ENCODE peak calls at places on chromosomes 13 and 19, in five cellular contexts. T, W, S, Q and C are unnamed samples.

GRCh38 chr13:112065867-112066623 is 904 bp upstream of the SOX1 start:
- DNase-seq in T (no peak), W (no peak), S (no peak), Q (no peak), C (no peak)

GRCh38 chr19:9149976-9150375 is 9.8 kb downstream of the ZNF317 start:
- DNase-seq in T (no peak), W (no peak), S (no peak), Q (no peak), C (no peak)

GRCh38 chr13:106815545-106815944 is 247.6 kb upstream of the ARGLU1 start:
- DNase-seq in T (no peak), W (no peak), S (no peak), Q (no peak), C (no peak)

GRCh38 chr19:58555920-58556632 is 1.2 kb upstream of the CHMP2A start:
- DNase-seq in T (no peak), W (no peak), S (peak; percentile 29), Q (no peak), C (no peak)

GRCh38 chr13:51996660-51997059 is 14.6 kb downstream of the ATP7B start:
- DNase-seq in T (no peak), W (no peak), S (no peak), Q (no peak), C (no peak)

GRCh38 chr13:111609631-111610030 is 289.2 kb downstream of the TEX29 start:
- DNase-seq in T (no peak), W (no peak), S (no peak), Q (no peak), C (no peak)

GRCh38 chr13:32330438-32330837 is 15.1 kb downstream of the BRCA2 start:
- DNase-seq in T (no peak), W (no peak), S (no peak), Q (no peak), C (no peak)

GRCh38 chr19:57803265-57803593 is 11.5 kb downstream of the ZNF552 start:
- DNase-seq in T (no peak), W (no peak), S (no peak), Q (no peak), C (no peak)

GRCh38 chr13:27309967-27310598 is 39.5 kb downstream of the RASL11A start:
- DNase-seq in T (no peak), W (no peak), S (no peak), Q (no peak), C (no peak)

GRCh38 chr19:46886546-46887239 is 25.9 kb downstream of the ARHGAP35 start:
- DNase-seq in T (no peak), W (no peak), S (no peak), Q (no peak), C (no peak)

GRCh38 chr13:24356270-24356669 is 46.9 kb downstream of the C1QTNF9 start:
- DNase-seq in T (no peak), W (no peak), S (no peak), Q (no peak), C (no peak)

GRCh38 chr19:35225951-35226350 is 2.6 kb downstream of the FAM187B start:
- DNase-seq in T (no peak), W (no peak), S (no peak), Q (no peak), C (no peak)

GRCh38 chr19:34120846-34121639 is 51.3 kb upstream of the LSM14A start:
- DNase-seq in T (peak; percentile 29), W (peak; percentile 62), S (no peak), Q (peak; percentile 61), C (no peak)

GRCh38 chr13:51827254-51827653 is 17.7 kb downstream of the TMEM272 start:
- DNase-seq in T (no peak), W (no peak), S (no peak), Q (no peak), C (no peak)

GRCh38 chr13:40060318-40061007 is 405.0 kb downstream of the COG6 start:
- DNase-seq in T (peak; percentile 42), W (peak; percentile 67), S (peak; percentile 89), Q (no peak), C (peak; percentile 72)

GRCh38 chr13:45601680-45602079 is 13.9 kb downstream of the ERICH6B start:
- DNase-seq in T (no peak), W (no peak), S (no peak), Q (no peak), C (no peak)

GRCh38 chr19:37938379-37938778 is 31.4 kb downstream of the SIPA1L3 start:
- DNase-seq in T (no peak), W (no peak), S (no peak), Q (no peak), C (no peak)

GRCh38 chr13:41458187-41458938 is 1.0 kb downstream of the RGCC start:
- DNase-seq in T (no peak), W (peak; percentile 63), S (no peak), Q (peak; percentile 45), C (peak; percentile 16)

GRCh38 chr19:19260842-19261241 is 12.3 kb downstream of the TM6SF2 start:
- DNase-seq in T (no peak), W (no peak), S (no peak), Q (no peak), C (no peak)

GRCh38 chr19:51327066-51327985 is 14.6 kb downstream of the VSIG10L start:
- DNase-seq in T (peak; percentile 71), W (peak; percentile 71), S (no peak), Q (peak; percentile 92), C (no peak)

GRCh38 chr19:6249296-6249695 is 30.5 kb downstream of the MLLT1 start:
- DNase-seq in T (no peak), W (no peak), S (no peak), Q (no peak), C (no peak)

GRCh38 chr13:103055166-103055565 is 11.1 kb downstream of the SLC10A2 start:
- DNase-seq in T (no peak), W (no peak), S (no peak), Q (no peak), C (no peak)

GRCh38 chr19:1465191-1466016 is 13.6 kb downstream of the C19orf25 start:
- DNase-seq in T (no peak), W (peak; percentile 47), S (no peak), Q (no peak), C (peak; percentile 41)

GRCh38 chr19:11457115-11457514 is 21.7 kb downstream of the PRKCSH start:
- DNase-seq in T (no peak), W (no peak), S (no peak), Q (no peak), C (no peak)

GRCh38 chr13:24050796-24051715 is 109.5 kb upstream of the SPATA13 start:
- DNase-seq in T (no peak), W (no peak), S (no peak), Q (no peak), C (no peak)

GRCh38 chr13:92187378-92187989 is 789.1 kb downstream of the GPC5 start:
- DNase-seq in T (peak; percentile 5), W (peak; percentile 31), S (no peak), Q (peak; percentile 73), C (peak; percentile 12)

GRCh38 chr13:69999875-70000274 is 107.8 kb upstream of the ATXN8OS start:
- DNase-seq in T (no peak), W (no peak), S (no peak), Q (no peak), C (no peak)

GRCh38 chr13:51957377-51958216 is 53.7 kb downstream of the ATP7B start:
- DNase-seq in T (no peak), W (no peak), S (no peak), Q (no peak), C (no peak)

GRCh38 chr13:111387026-111387871 is 66.8 kb downstream of the TEX29 start:
- DNase-seq in T (no peak), W (no peak), S (no peak), Q (no peak), C (no peak)

GRCh38 chr19:53537126-53537522 is 821 bp upstream of the ZNF331 start:
- DNase-seq in T (no peak), W (no peak), S (no peak), Q (no peak), C (no peak)

GRCh38 chr13:41364043-41364442 is 53.0 kb downstream of the NAA16 start:
- DNase-seq in T (no peak), W (no peak), S (no peak), Q (no peak), C (no peak)

GRCh38 chr13:90800082-90800746 is 547.3 kb upstream of the MIR17HG start:
- DNase-seq in T (no peak), W (no peak), S (no peak), Q (no peak), C (no peak)

GRCh38 chr13:49220035-49220855 is at the start of gene MLNR:
- DNase-seq in T (peak; percentile 21), W (peak; percentile 62), S (no peak), Q (peak; percentile 73), C (no peak)

GRCh38 chr19:4140237-4140711 is 13.2 kb upstream of the CREB3L3 start:
- DNase-seq in T (no peak), W (peak; percentile 25), S (no peak), Q (peak; percentile 85), C (peak; percentile 31)